ENCODE peak calls at places on chromosomes 2 and 18, in five cellular contexts. X, O, F, I and Q are unnamed samples.
A peak's percentile ranks its signal among the peaks of the same experiment; 100 is the strongest.

GRCh38 chr18:31225668-31226067 is 63.0 kb upstream of the DSC1 start:
- DNase-seq in X (no peak), I (no peak), F (no peak), O (no peak), Q (no peak)

GRCh38 chr2:53035153-53035552 is 732.5 kb upstream of the CHAC2 start:
- DNase-seq in O (no peak), I (no peak), F (no peak), X (no peak), Q (no peak)

GRCh38 chr18:58128286-58129018 is 84.4 kb downstream of the NEDD4L start:
- DNase-seq in O (peak; percentile 60), X (no peak), I (no peak), F (no peak), Q (no peak)

GRCh38 chr2:232352511-232353091 is 25.9 kb upstream of the ALPP start:
- DNase-seq in F (no peak), I (no peak), X (no peak), O (no peak), Q (no peak)

GRCh38 chr2:108267117-108267516 is 21.6 kb upstream of the SULT1C2 start:
- DNase-seq in X (no peak), F (no peak), I (no peak), O (peak; percentile 43), Q (no peak)

GRCh38 chr2:58215429-58215828 is 25.7 kb downstream of the FANCL start:
- DNase-seq in F (no peak), X (no peak), I (no peak), O (no peak), Q (peak; percentile 81)

GRCh38 chr2:11459816-11460215 is 6.1 kb downstream of the E2F6 start:
- DNase-seq in F (no peak), I (no peak), X (no peak), O (no peak), Q (no peak)

GRCh38 chr2:148716378-148716777 is 71.8 kb downstream of the EPC2 start:
- DNase-seq in F (no peak), X (no peak), I (no peak), O (no peak), Q (no peak)

GRCh38 chr2:226031078-226031937 is 631.8 kb downstream of the NYAP2 start:
- DNase-seq in I (peak; percentile 7), F (no peak), X (peak; percentile 64), O (peak; percentile 30), Q (peak; percentile 21)

GRCh38 chr2:157837851-157838441 is 38.2 kb downstream of the ACVR1 start:
- DNase-seq in I (no peak), O (no peak), F (no peak), X (no peak), Q (peak; percentile 38)

GRCh38 chr2:35989523-35989922 is 366.1 kb upstream of the CRIM1 start:
- DNase-seq in F (no peak), O (no peak), X (no peak), I (no peak), Q (no peak)